ENCODE peak calls at places on chromosomes 1 and 21, in nine cellular contexts. W is hepatocyte; S is testis; K is brain microvascular endothelial cell; I is endothelial cell; Z is CD8-positive, alpha-beta T cell; Q is HCT116; T is HFF-Myc; B is mesothelial cell of epicardium. D is an unnamed sample.
A peak's percentile ranks its signal among the peaks of the same experiment; 100 is the strongest.

GRCh38 chr1:164515932-164516331 is 43.1 kb upstream of the PBX1 start:
- DNase-seq in T (no peak), W (no peak), B (no peak), I (no peak), Z (no peak), Q (no peak), K (no peak), S (no peak), D (no peak)

GRCh38 chr21:46112731-46113215 is 14.9 kb downstream of the COL6A2 start:
- DNase-seq in K (no peak), Z (peak; percentile 4), W (no peak), T (no peak), S (peak; percentile 11), B (peak; percentile 17), I (no peak), Q (no peak), D (no peak)

GRCh38 chr1:66274634-66275033 is 259.3 kb upstream of the SGIP1 start:
- DNase-seq in B (no peak), Z (no peak), Q (no peak), T (no peak), I (no peak), K (peak; percentile 50), S (no peak), W (no peak), D (no peak)

GRCh38 chr1:110326826-110327225 is 12.4 kb upstream of the RBM15 start:
- DNase-seq in S (no peak), Q (no peak), I (no peak), Z (no peak), K (no peak), T (no peak), B (no peak), W (no peak), D (no peak)

GRCh38 chr1:198788561-198789064 is 149.8 kb downstream of the PTPRC start:
- DNase-seq in Z (peak; percentile 33), T (no peak), S (no peak), W (peak; percentile 34), Q (no peak), I (peak; percentile 57), K (peak; percentile 61), B (no peak), D (peak; percentile 43)

GRCh38 chr1:68322837-68323687 is 90.7 kb upstream of the WLS start:
- DNase-seq in Q (peak; percentile 89), B (no peak), T (peak; percentile 75), Z (no peak), W (no peak), S (peak; percentile 45), I (no peak), K (no peak), D (no peak)

GRCh38 chr1:42479621-42480020 is 16.5 kb downstream of the CCDC30 start:
- DNase-seq in W (no peak), Q (no peak), S (no peak), K (peak; percentile 55), B (no peak), Z (no peak), I (no peak), T (no peak), D (no peak)

GRCh38 chr1:25889470-25889869 is 14.0 kb upstream of the PAQR7 start:
- DNase-seq in K (peak; percentile 4), T (no peak), Q (no peak), B (no peak), W (no peak), Z (no peak), S (no peak), I (no peak), D (no peak)

GRCh38 chr1:201111156-201111555 is 1.1 kb downstream of the CACNA1S start:
- DNase-seq in T (no peak), Z (no peak), B (no peak), W (no peak), S (no peak), I (no peak), Q (no peak), K (no peak), D (no peak)

GRCh38 chr1:8926707-8927694 is 18.7 kb upstream of the CA6 start:
- DNase-seq in S (no peak), I (no peak), B (no peak), T (no peak), W (no peak), Q (no peak), Z (no peak), K (no peak), D (no peak)

GRCh38 chr21:46392921-46393320 is 65.8 kb upstream of the DIP2A start:
- DNase-seq in S (peak; percentile 71), W (no peak), T (peak; percentile 9), Z (no peak), I (no peak), K (peak; percentile 14), B (no peak), Q (no peak), D (no peak)

GRCh38 chr1:211680752-211681327 is 5.4 kb upstream of the NEK2 start:
- DNase-seq in B (no peak), W (peak; percentile 93), Q (peak; percentile 85), T (peak; percentile 69), I (peak; percentile 44), S (peak; percentile 76), Z (peak; percentile 74), K (peak; percentile 79), D (peak; percentile 47)

GRCh38 chr1:24091971-24092482 is 19.9 kb downstream of the MYOM3 start:
- DNase-seq in B (no peak), I (no peak), K (no peak), Q (no peak), Z (no peak), T (no peak), W (no peak), S (no peak), D (no peak)

GRCh38 chr1:38085666-38086305 is 39.2 kb upstream of the POU3F1 start:
- DNase-seq in S (no peak), B (no peak), I (no peak), K (no peak), Z (no peak), T (no peak), W (no peak), Q (no peak), D (peak; percentile 50)

GRCh38 chr1:242568666-242569065 is 44.2 kb upstream of the PLD5 start:
- DNase-seq in T (no peak), Q (no peak), W (no peak), I (no peak), B (no peak), S (peak; percentile 61), Z (no peak), K (no peak), D (no peak)

GRCh38 chr1:175197536-175197935 is 5.0 kb upstream of the KIAA0040 start:
- DNase-seq in K (no peak), I (no peak), S (no peak), T (no peak), Z (no peak), W (peak; percentile 30), Q (peak; percentile 80), B (no peak), D (no peak)

DNA sequence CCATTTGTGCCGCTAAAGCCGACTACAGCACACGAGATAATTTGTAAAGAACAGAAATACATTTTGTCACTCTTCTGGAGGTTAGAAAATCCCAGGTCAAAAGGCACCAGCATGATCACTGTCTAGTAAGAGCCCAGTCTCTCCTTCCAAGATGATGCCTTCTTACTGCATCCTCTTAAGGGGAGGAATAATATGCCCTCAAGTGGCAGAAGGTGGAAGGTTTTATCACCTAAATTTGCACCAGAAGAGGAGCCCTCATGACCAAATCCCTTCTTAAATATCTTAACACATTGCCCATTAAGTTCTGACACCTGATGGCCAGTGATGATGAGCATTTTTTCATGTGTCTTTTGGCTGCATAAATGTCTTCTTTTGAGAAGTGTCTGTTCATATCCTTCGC is 326.7 kb upstream of the RGS18 start:
- DNase-seq in B (no peak), W (no peak), Q (peak; percentile 45), S (no peak), Z (no peak), T (no peak), I (no peak), K (no peak), D (no peak)
- TF ChIP-seq CTCF in B (no peak), W (no peak), Q (peak; percentile 39), S (no peak), Z (no peak), T (no peak), I (no peak), K (peak; percentile 31), D (no peak)

GRCh38 chr1:206479164-206480125 is 9.2 kb downstream of the IKBKE start:
- DNase-seq in Q (no peak), B (peak; percentile 51), W (peak; percentile 88), Z (peak; percentile 71), S (peak; percentile 85), T (no peak), I (peak; percentile 71), K (peak; percentile 75), D (peak; percentile 70)

GRCh38 chr1:206480211-206480610 is 9.9 kb downstream of the IKBKE start:
- DNase-seq in W (no peak), S (no peak), I (no peak), T (no peak), Q (no peak), K (no peak), Z (no peak), B (no peak), D (no peak)

GRCh38 chr1:206484901-206485300 is 14.6 kb downstream of the IKBKE start:
- DNase-seq in I (no peak), S (no peak), T (no peak), B (no peak), W (no peak), K (no peak), Q (no peak), Z (no peak), D (no peak)

GRCh38 chr1:206478746-206479145 is 8.5 kb downstream of the IKBKE start:
- DNase-seq in I (no peak), S (no peak), Q (no peak), W (no peak), K (no peak), B (no peak), Z (no peak), T (no peak), D (no peak)

DNA sequence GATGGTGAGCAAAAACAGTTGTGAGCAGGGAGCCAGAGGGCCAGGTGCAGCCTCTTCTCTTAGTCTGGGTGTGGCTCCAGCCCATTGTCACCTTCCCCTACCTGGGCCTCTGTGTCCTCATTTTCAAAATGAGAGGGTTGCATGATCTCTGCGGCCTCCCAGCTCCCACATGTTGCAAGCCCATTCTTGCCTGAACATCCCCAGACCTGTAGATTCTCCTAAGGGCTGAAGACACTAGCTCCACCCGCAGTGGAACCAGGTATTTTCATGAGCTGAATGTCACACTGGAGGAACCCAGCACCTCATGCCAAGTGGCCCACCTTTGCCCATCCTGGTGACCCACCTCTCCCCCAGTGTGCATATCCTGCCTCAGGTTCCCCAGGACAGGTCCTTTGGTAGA is 12.3 kb downstream of the IKBKE start:
- DNase-seq in T (no peak), Z (no peak), W (no peak), I (no peak), S (no peak), K (no peak), B (no peak), Q (no peak), D (no peak)
- TF ChIP-seq CTCF in T (no peak), Z (no peak), W (no peak), I (no peak), S (no peak), K (no peak), B (no peak), Q (no peak), D (no peak)

GRCh38 chr1:230715510-230715909 is 1.6 kb upstream of the AGT start:
- DNase-seq in W (no peak), I (no peak), K (no peak), B (no peak), Q (no peak), S (no peak), Z (no peak), T (no peak), D (no peak)
- TF ChIP-seq CTCF in W (peak; percentile 15), I (no peak), K (peak; percentile 18), B (no peak), Q (no peak), S (no peak), Z (no peak), T (no peak), D (no peak)

GRCh38 chr1:193338194-193338593 is 151.8 kb upstream of the B3GALT2 start:
- DNase-seq in W (no peak), Q (no peak), B (no peak), T (no peak), K (peak; percentile 8), S (no peak), I (no peak), Z (no peak), D (no peak)
- TF ChIP-seq CTCF in W (no peak), Q (no peak), B (no peak), T (no peak), K (no peak), S (no peak), I (no peak), Z (no peak), D (no peak)

D was measured in neural crest cell.